ENCODE peak calls at places on chromosomes 3 and 15, in seven cellular contexts. One of them, this sample, is unnamed.

GRCh38 chr3:69324362-69325025 is 61.4 kb downstream of the FRMD4B start:
- DNase-seq in suprapubic skin: no peak
- DNase-seq in endothelial cell of umbilical vein: no peak
- DNase-seq in GM12891: no peak
- DNase-seq in transverse colon: no peak
- DNase-seq in breast epithelium: no peak
- DNase-seq in sigmoid colon: no peak
- DNase-seq in this sample: no peak

GRCh38 chr3:38210141-38210757 is 44.9 kb downstream of the OXSR1 start:
- DNase-seq in suprapubic skin: no peak
- DNase-seq in endothelial cell of umbilical vein: no peak
- DNase-seq in GM12891: peak; percentile 13
- DNase-seq in transverse colon: no peak
- DNase-seq in breast epithelium: no peak
- DNase-seq in sigmoid colon: no peak
- DNase-seq in this sample: no peak

GRCh38 chr3:194278186-194278845 is 72.8 kb downstream of the CPN2 start:
- DNase-seq in suprapubic skin: peak; percentile 40
- DNase-seq in endothelial cell of umbilical vein: no peak
- DNase-seq in GM12891: no peak
- DNase-seq in transverse colon: peak; percentile 3
- DNase-seq in breast epithelium: peak; percentile 16
- DNase-seq in sigmoid colon: peak; percentile 54
- DNase-seq in this sample: no peak

GRCh38 chr15:51097553-51098330 is 3.0 kb upstream of the TNFAIP8L3 start:
- DNase-seq in suprapubic skin: no peak
- DNase-seq in endothelial cell of umbilical vein: peak; percentile 97
- DNase-seq in GM12891: no peak
- DNase-seq in transverse colon: no peak
- DNase-seq in breast epithelium: no peak
- DNase-seq in sigmoid colon: no peak
- DNase-seq in this sample: peak; percentile 55

GRCh38 chr3:183566882-183567281 is 11.4 kb upstream of the KLHL6 start:
- DNase-seq in suprapubic skin: no peak
- DNase-seq in endothelial cell of umbilical vein: no peak
- DNase-seq in GM12891: no peak
- DNase-seq in transverse colon: no peak
- DNase-seq in breast epithelium: no peak
- DNase-seq in sigmoid colon: no peak
- DNase-seq in this sample: no peak

GRCh38 chr3:44492496-44492895 is 15.0 kb upstream of the ZNF445 start:
- DNase-seq in suprapubic skin: no peak
- DNase-seq in endothelial cell of umbilical vein: no peak
- DNase-seq in GM12891: no peak
- DNase-seq in transverse colon: no peak
- DNase-seq in breast epithelium: no peak
- DNase-seq in sigmoid colon: no peak
- DNase-seq in this sample: no peak

GRCh38 chr15:51971353-51972133 is at the start of gene LEO1:
- DNase-seq in suprapubic skin: peak; percentile 90
- DNase-seq in endothelial cell of umbilical vein: peak; percentile 97
- DNase-seq in GM12891: peak; percentile 85
- DNase-seq in transverse colon: peak; percentile 92
- DNase-seq in breast epithelium: peak; percentile 85
- DNase-seq in sigmoid colon: peak; percentile 96
- DNase-seq in this sample: peak; percentile 95

GRCh38 chr3:4976109-4976508 is 3.1 kb upstream of the BHLHE40 start:
- DNase-seq in suprapubic skin: no peak
- DNase-seq in endothelial cell of umbilical vein: peak; percentile 69
- DNase-seq in GM12891: no peak
- DNase-seq in transverse colon: peak; percentile 60
- DNase-seq in breast epithelium: no peak
- DNase-seq in sigmoid colon: no peak
- DNase-seq in this sample: no peak

GRCh38 chr3:31053299-31053698 is 158.8 kb upstream of the GADL1 start:
- DNase-seq in suprapubic skin: no peak
- DNase-seq in endothelial cell of umbilical vein: no peak
- DNase-seq in GM12891: no peak
- DNase-seq in transverse colon: no peak
- DNase-seq in breast epithelium: no peak
- DNase-seq in sigmoid colon: no peak
- DNase-seq in this sample: no peak

GRCh38 chr3:87733671-87734367 is 325.0 kb downstream of the CGGBP1 start:
- DNase-seq in suprapubic skin: no peak
- DNase-seq in endothelial cell of umbilical vein: no peak
- DNase-seq in GM12891: no peak
- DNase-seq in transverse colon: peak; percentile 10
- DNase-seq in breast epithelium: peak; percentile 55
- DNase-seq in sigmoid colon: no peak
- DNase-seq in this sample: no peak

GRCh38 chr3:36741285-36741684 is 23.1 kb downstream of the DCLK3 start:
- DNase-seq in suprapubic skin: no peak
- DNase-seq in endothelial cell of umbilical vein: no peak
- DNase-seq in GM12891: no peak
- DNase-seq in transverse colon: no peak
- DNase-seq in breast epithelium: no peak
- DNase-seq in sigmoid colon: no peak
- DNase-seq in this sample: no peak

GRCh38 chr3:149382091-149382467 is 4.6 kb upstream of the TM4SF1 start:
- DNase-seq in suprapubic skin: no peak
- DNase-seq in endothelial cell of umbilical vein: no peak
- DNase-seq in GM12891: no peak
- DNase-seq in transverse colon: no peak
- DNase-seq in breast epithelium: no peak
- DNase-seq in sigmoid colon: no peak
- DNase-seq in this sample: no peak

GRCh38 chr3:178512627-178513026 is 23.6 kb upstream of the KCNMB2 start:
- DNase-seq in suprapubic skin: no peak
- DNase-seq in endothelial cell of umbilical vein: peak; percentile 67
- DNase-seq in GM12891: no peak
- DNase-seq in transverse colon: no peak
- DNase-seq in breast epithelium: no peak
- DNase-seq in sigmoid colon: no peak
- DNase-seq in this sample: no peak

GRCh38 chr15:35170216-35170615 is 85.1 kb upstream of the NANOGP8 start:
- DNase-seq in suprapubic skin: no peak
- DNase-seq in endothelial cell of umbilical vein: no peak
- DNase-seq in GM12891: no peak
- DNase-seq in transverse colon: no peak
- DNase-seq in breast epithelium: no peak
- DNase-seq in sigmoid colon: no peak
- DNase-seq in this sample: no peak

GRCh38 chr15:31365655-31366127 is 39.1 kb downstream of the KLF13 start:
- DNase-seq in suprapubic skin: peak; percentile 97
- DNase-seq in endothelial cell of umbilical vein: no peak
- DNase-seq in GM12891: peak; percentile 76
- DNase-seq in transverse colon: peak; percentile 96
- DNase-seq in breast epithelium: peak; percentile 92
- DNase-seq in sigmoid colon: peak; percentile 99
- DNase-seq in this sample: peak; percentile 99

GRCh38 chr15:43930079-43930478 is 103.3 kb downstream of the WDR76 start:
- DNase-seq in suprapubic skin: no peak
- DNase-seq in endothelial cell of umbilical vein: no peak
- DNase-seq in GM12891: no peak
- DNase-seq in transverse colon: no peak
- DNase-seq in breast epithelium: no peak
- DNase-seq in sigmoid colon: no peak
- DNase-seq in this sample: no peak

GRCh38 chr3:41364736-41365135 is 165.4 kb downstream of the CTNNB1 start:
- DNase-seq in suprapubic skin: no peak
- DNase-seq in endothelial cell of umbilical vein: no peak
- DNase-seq in GM12891: no peak
- DNase-seq in transverse colon: no peak
- DNase-seq in breast epithelium: no peak
- DNase-seq in sigmoid colon: no peak
- DNase-seq in this sample: no peak

GRCh38 chr3:129399895-129400357 is 28.5 kb downstream of the EFCAB12 start:
- DNase-seq in suprapubic skin: no peak
- DNase-seq in endothelial cell of umbilical vein: no peak
- DNase-seq in GM12891: no peak
- DNase-seq in transverse colon: no peak
- DNase-seq in breast epithelium: no peak
- DNase-seq in sigmoid colon: no peak
- DNase-seq in this sample: no peak

GRCh38 chr3:194745427-194746184 is 59.9 kb downstream of the FAM43A start:
- DNase-seq in suprapubic skin: peak; percentile 13
- DNase-seq in endothelial cell of umbilical vein: no peak
- DNase-seq in GM12891: no peak
- DNase-seq in transverse colon: no peak
- DNase-seq in breast epithelium: no peak
- DNase-seq in sigmoid colon: no peak
- DNase-seq in this sample: no peak

GRCh38 chr15:70778258-70779076 is 15.1 kb upstream of the UACA start:
- DNase-seq in suprapubic skin: no peak
- DNase-seq in endothelial cell of umbilical vein: peak; percentile 45
- DNase-seq in GM12891: no peak
- DNase-seq in transverse colon: no peak
- DNase-seq in breast epithelium: no peak
- DNase-seq in sigmoid colon: no peak
- DNase-seq in this sample: peak; percentile 17

GRCh38 chr3:39000008-39000450 is 51.7 kb downstream of the SCN11A start:
- DNase-seq in suprapubic skin: no peak
- DNase-seq in endothelial cell of umbilical vein: peak; percentile 70
- DNase-seq in GM12891: peak; percentile 27
- DNase-seq in transverse colon: no peak
- DNase-seq in breast epithelium: no peak
- DNase-seq in sigmoid colon: no peak
- DNase-seq in this sample: peak; percentile 42

GRCh38 chr3:110813541-110813940 is 258.1 kb upstream of the NECTIN3 start:
- DNase-seq in suprapubic skin: no peak
- DNase-seq in endothelial cell of umbilical vein: no peak
- DNase-seq in GM12891: no peak
- DNase-seq in transverse colon: no peak
- DNase-seq in breast epithelium: no peak
- DNase-seq in sigmoid colon: no peak
- DNase-seq in this sample: no peak

GRCh38 chr3:110816008-110816407 is 255.6 kb upstream of the NECTIN3 start:
- DNase-seq in suprapubic skin: no peak
- DNase-seq in endothelial cell of umbilical vein: no peak
- DNase-seq in GM12891: no peak
- DNase-seq in transverse colon: no peak
- DNase-seq in breast epithelium: no peak
- DNase-seq in sigmoid colon: no peak
- DNase-seq in this sample: no peak

GRCh38 chr3:110811050-110811449 is 260.6 kb upstream of the NECTIN3 start:
- DNase-seq in suprapubic skin: no peak
- DNase-seq in endothelial cell of umbilical vein: no peak
- DNase-seq in GM12891: no peak
- DNase-seq in transverse colon: no peak
- DNase-seq in breast epithelium: no peak
- DNase-seq in sigmoid colon: no peak
- DNase-seq in this sample: no peak

GRCh38 chr3:110814170-110815007 is 257.2 kb upstream of the NECTIN3 start:
- DNase-seq in suprapubic skin: no peak
- DNase-seq in endothelial cell of umbilical vein: peak; percentile 36
- DNase-seq in GM12891: no peak
- DNase-seq in transverse colon: peak; percentile 14
- DNase-seq in breast epithelium: no peak
- DNase-seq in sigmoid colon: no peak
- DNase-seq in this sample: no peak

GRCh38 chr3:110815008-110815583 is 256.5 kb upstream of the NECTIN3 start:
- DNase-seq in suprapubic skin: no peak
- DNase-seq in endothelial cell of umbilical vein: peak; percentile 74
- DNase-seq in GM12891: no peak
- DNase-seq in transverse colon: no peak
- DNase-seq in breast epithelium: no peak
- DNase-seq in sigmoid colon: no peak
- DNase-seq in this sample: no peak
- TF ChIP-seq POLR2A in suprapubic skin: no peak
- TF ChIP-seq POLR2A in endothelial cell of umbilical vein: no peak
- TF ChIP-seq POLR2A in GM12891: no peak
- TF ChIP-seq POLR2A in transverse colon: no peak
- TF ChIP-seq POLR2A in breast epithelium: no peak
- TF ChIP-seq POLR2A in sigmoid colon: no peak
- TF ChIP-seq POLR2A in this sample: no peak

GRCh38 chr15:68197170-68197492 is 8.0 kb downstream of the CALML4 start:
- DNase-seq in suprapubic skin: no peak
- DNase-seq in endothelial cell of umbilical vein: no peak
- DNase-seq in GM12891: no peak
- DNase-seq in transverse colon: no peak
- DNase-seq in breast epithelium: no peak
- DNase-seq in sigmoid colon: no peak
- DNase-seq in this sample: no peak

GRCh38 chr15:68196445-68197169 is 8.5 kb downstream of the CALML4 start:
- DNase-seq in suprapubic skin: no peak
- DNase-seq in endothelial cell of umbilical vein: no peak
- DNase-seq in GM12891: no peak
- DNase-seq in transverse colon: no peak
- DNase-seq in breast epithelium: no peak
- DNase-seq in sigmoid colon: no peak
- DNase-seq in this sample: peak; percentile 89

GRCh38 chr15:68192804-68193521 is 12.2 kb downstream of the CALML4 start:
- DNase-seq in suprapubic skin: no peak
- DNase-seq in endothelial cell of umbilical vein: no peak
- DNase-seq in GM12891: no peak
- DNase-seq in transverse colon: no peak
- DNase-seq in breast epithelium: no peak
- DNase-seq in sigmoid colon: no peak
- DNase-seq in this sample: peak; percentile 83

GRCh38 chr15:68197661-68198437 is 7.3 kb downstream of the CALML4 start:
- DNase-seq in suprapubic skin: no peak
- DNase-seq in endothelial cell of umbilical vein: no peak
- DNase-seq in GM12891: no peak
- DNase-seq in transverse colon: no peak
- DNase-seq in breast epithelium: no peak
- DNase-seq in sigmoid colon: no peak
- DNase-seq in this sample: peak; percentile 70

GRCh38 chr15:68195336-68196112 is 9.6 kb downstream of the CALML4 start:
- DNase-seq in suprapubic skin: no peak
- DNase-seq in endothelial cell of umbilical vein: no peak
- DNase-seq in GM12891: no peak
- DNase-seq in transverse colon: no peak
- DNase-seq in breast epithelium: no peak
- DNase-seq in sigmoid colon: no peak
- DNase-seq in this sample: peak; percentile 70
- TF ChIP-seq POLR2AphosphoS5 in suprapubic skin: no peak
- TF ChIP-seq POLR2AphosphoS5 in endothelial cell of umbilical vein: no peak
- TF ChIP-seq POLR2AphosphoS5 in GM12891: no peak
- TF ChIP-seq POLR2AphosphoS5 in transverse colon: no peak
- TF ChIP-seq POLR2AphosphoS5 in breast epithelium: no peak
- TF ChIP-seq POLR2AphosphoS5 in sigmoid colon: no peak
- TF ChIP-seq POLR2AphosphoS5 in this sample: no peak

GRCh38 chr3:67654099-67654831 is at the start of gene SUCLG2:
- DNase-seq in suprapubic skin: peak; percentile 95
- DNase-seq in endothelial cell of umbilical vein: peak; percentile 83
- DNase-seq in GM12891: peak; percentile 42
- DNase-seq in transverse colon: peak; percentile 95
- DNase-seq in breast epithelium: peak; percentile 86
- DNase-seq in sigmoid colon: peak; percentile 96
- DNase-seq in this sample: peak; percentile 97
- TF ChIP-seq POLR2A in suprapubic skin: peak; percentile 16
- TF ChIP-seq POLR2A in endothelial cell of umbilical vein: peak; percentile 88
- TF ChIP-seq POLR2A in GM12891: peak; percentile 84
- TF ChIP-seq POLR2A in transverse colon: peak; percentile 76
- TF ChIP-seq POLR2A in breast epithelium: peak; percentile 23
- TF ChIP-seq POLR2A in sigmoid colon: peak; percentile 40
- TF ChIP-seq POLR2A in this sample: peak; percentile 43

DNA sequence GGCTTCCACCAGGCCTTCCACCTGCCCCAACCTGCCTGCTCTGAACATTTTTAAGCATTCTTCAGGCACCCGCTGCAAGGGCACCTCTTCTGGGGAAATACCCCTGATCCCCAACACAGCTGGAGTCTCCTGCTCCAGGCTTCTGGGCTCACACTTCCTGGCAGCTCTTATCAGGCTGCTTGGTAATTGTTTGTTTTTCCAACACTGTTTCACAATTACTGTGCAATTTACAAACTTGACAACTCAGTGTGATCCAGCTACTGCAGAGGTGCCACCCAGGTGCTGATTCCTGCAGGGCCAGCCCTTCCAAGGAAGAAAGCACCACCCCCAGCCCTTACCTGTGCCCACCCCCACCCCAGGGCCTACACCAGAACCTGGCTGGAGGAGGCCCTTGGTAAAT is 66.6 kb downstream of the MAGEF1 start:
- DNase-seq in suprapubic skin: no peak
- DNase-seq in endothelial cell of umbilical vein: no peak
- DNase-seq in GM12891: no peak
- DNase-seq in transverse colon: peak; percentile 27
- DNase-seq in breast epithelium: no peak
- DNase-seq in sigmoid colon: no peak
- DNase-seq in this sample: no peak
- TF ChIP-seq POLR2AphosphoS5 in suprapubic skin: no peak
- TF ChIP-seq POLR2AphosphoS5 in endothelial cell of umbilical vein: no peak
- TF ChIP-seq POLR2AphosphoS5 in GM12891: no peak
- TF ChIP-seq POLR2AphosphoS5 in transverse colon: no peak
- TF ChIP-seq POLR2AphosphoS5 in breast epithelium: no peak
- TF ChIP-seq POLR2AphosphoS5 in sigmoid colon: no peak
- TF ChIP-seq POLR2AphosphoS5 in this sample: no peak

This sample was measured in esophagus muscularis mucosa.